ENCODE peak calls at places on chromosome 17, in four cellular contexts. E is stimulated activated CD4-positive, alpha-beta T cell treated with anti-CD3 and anti-CD28 coated beads, Interleukin-4, amount 100 ng/mL, for 4 hours; X is fibroblast of the aortic adventitia; S is HCT116. M is an unnamed sample.

GRCh38 chr17:6603746-6604325 is 36.7 kb downstream of the KIAA0753 start:
- DNase-seq in E (no peak), X (peak), S (no peak), M (no peak)

GRCh38 chr17:56815711-56816110 is 18.0 kb downstream of the C17orf67 start:
- DNase-seq in E (no peak), X (peak), S (no peak), M (no peak)

GRCh38 chr17:66129759-66130158 is 62.2 kb downstream of the CEP112 start:
- DNase-seq in E (no peak), X (no peak), S (no peak), M (no peak)

GRCh38 chr17:3980381-3980975 is 16.2 kb upstream of the ATP2A3 start:
- DNase-seq in E (no peak), X (no peak), S (no peak), M (no peak)

GRCh38 chr17:12230411-12230810 is 209.7 kb downstream of the MAP2K4 start:
- DNase-seq in E (no peak), X (peak), S (no peak), M (no peak)

GRCh38 chr17:37754363-37754762 is 9.5 kb upstream of the HNF1B start:
- DNase-seq in E (no peak), X (no peak), S (no peak), M (no peak)

GRCh38 chr17:61325382-61326073 is 74.1 kb upstream of the TBX2 start:
- DNase-seq in E (no peak), X (peak), S (no peak), M (peak)

GRCh38 chr17:39573447-39574298 is 34.0 kb downstream of the NEUROD2 start:
- DNase-seq in E (no peak), X (peak), S (peak), M (peak)

GRCh38 chr17:51289776-51290175 is 29.4 kb downstream of the UTP18 start:
- DNase-seq in E (no peak), X (no peak), S (no peak), M (no peak)

GRCh38 chr17:17669081-17669850 is 12.0 kb upstream of the RAI1 start:
- DNase-seq in E (no peak), X (peak), S (no peak), M (peak)

GRCh38 chr17:67865438-67865837 is 40.1 kb downstream of the BPTF start:
- DNase-seq in E (no peak), X (no peak), S (no peak), M (no peak)

GRCh38 chr17:83037084-83037950 is 42.1 kb upstream of the METRNL start:
- DNase-seq in E (no peak), X (no peak), S (no peak), M (no peak)

GRCh38 chr17:56577810-56578209 is 15.7 kb upstream of the NOG start:
- DNase-seq in E (no peak), X (no peak), S (no peak), M (no peak)